ENCODE peak calls at places on chromosome 11, in ten cellular contexts. U, Z, D, H, M, P, F, N, Q and R are unnamed samples.

GRCh38 chr11:113193077-113193476 is 121.3 kb upstream of the TTC12 start:
- DNase-seq in U (no peak), Z (no peak), D (peak; percentile 8), H (no peak), M (no peak), P (no peak), F (no peak), N (no peak), Q (no peak), R (no peak)

GRCh38 chr11:104154296-104154695 is 9.7 kb downstream of the PDGFD start:
- DNase-seq in U (no peak), Z (no peak), D (no peak), H (no peak), M (no peak), P (no peak), F (no peak), N (no peak), Q (no peak), R (no peak)

GRCh38 chr11:1381793-1382425 is 7.8 kb upstream of the BRSK2 start:
- DNase-seq in U (no peak), Z (no peak), D (no peak), H (no peak), M (no peak), P (no peak), F (no peak), N (no peak), Q (no peak), R (no peak)

GRCh38 chr11:27296406-27296994 is 66.5 kb downstream of the CCDC34 start:
- DNase-seq in U (peak; percentile 70), Z (peak; percentile 66), D (peak; percentile 55), H (peak; percentile 27), M (no peak), P (peak; percentile 45), F (peak; percentile 61), N (peak; percentile 36), Q (no peak), R (no peak)

GRCh38 chr11:112793416-112793815 is 167.8 kb upstream of the NCAM1 start:
- DNase-seq in U (no peak), Z (no peak), D (no peak), H (no peak), M (no peak), P (no peak), F (no peak), N (no peak), Q (no peak), R (no peak)

GRCh38 chr11:61111786-61112517 is 9.7 kb downstream of the CD5 start:
- DNase-seq in U (no peak), Z (no peak), D (no peak), H (no peak), M (no peak), P (no peak), F (no peak), N (no peak), Q (peak; percentile 58), R (no peak)

GRCh38 chr11:44899959-44900358 is 50.7 kb downstream of the TP53I11 start:
- DNase-seq in U (peak; percentile 71), Z (peak; percentile 56), D (no peak), H (peak; percentile 48), M (peak; percentile 21), P (no peak), F (peak; percentile 79), N (peak; percentile 27), Q (no peak), R (no peak)

GRCh38 chr11:23897453-23898289 is 599.2 kb upstream of the LUZP2 start:
- DNase-seq in U (peak; percentile 94), Z (no peak), D (no peak), H (no peak), M (no peak), P (no peak), F (no peak), N (no peak), Q (no peak), R (no peak)

GRCh38 chr11:111663820-111664219 is 61.6 kb downstream of the SIK2 start:
- DNase-seq in U (no peak), Z (peak; percentile 56), D (peak; percentile 74), H (no peak), M (peak; percentile 19), P (no peak), F (peak; percentile 8), N (no peak), Q (no peak), R (no peak)

GRCh38 chr11:117828641-117829368 is 4.3 kb upstream of the FXYD2 start:
- DNase-seq in U (peak; percentile 76), Z (peak; percentile 54), D (peak; percentile 69), H (no peak), M (peak; percentile 50), P (no peak), F (peak; percentile 90), N (peak; percentile 30), Q (peak; percentile 84), R (no peak)

GRCh38 chr11:57460756-57461749 is 725 bp downstream of the RTN4RL2 start:
- DNase-seq in U (no peak), Z (no peak), D (no peak), H (no peak), M (no peak), P (no peak), F (no peak), N (no peak), Q (no peak), R (no peak)
- TF ChIP-seq CTCF in U (no peak), Z (no peak), D (no peak), H (no peak), M (no peak), P (no peak), F (no peak), N (no peak), Q (no peak), R (no peak)

GRCh38 chr11:64240467-64241174 is at the start of gene FKBP2:
- DNase-seq in U (peak; percentile 95), Z (peak; percentile 97), D (peak; percentile 98), H (peak; percentile 91), M (peak; percentile 98), P (peak; percentile 96), F (peak; percentile 98), N (peak; percentile 94), Q (peak; percentile 99), R (peak; percentile 99)
- TF ChIP-seq POLR2A in U (peak; percentile 84), Z (peak; percentile 1), D (peak; percentile 96), H (peak; percentile 89), M (peak; percentile 97), P (peak; percentile 72), F (peak; percentile 89), N (peak; percentile 66), Q (peak; percentile 87), R (peak; percentile 96)

GRCh38 chr11:66267039-66267378 is 1.4 kb upstream of the RAB1B start:
- DNase-seq in U (no peak), Z (no peak), D (no peak), H (no peak), M (no peak), P (no peak), F (no peak), N (no peak), Q (no peak), R (no peak)

GRCh38 chr11:66267379-66268209 is 845 bp upstream of the RAB1B start:
- DNase-seq in U (peak; percentile 79), Z (peak; percentile 91), D (peak; percentile 84), H (peak; percentile 69), M (peak; percentile 92), P (peak; percentile 85), F (peak; percentile 89), N (peak; percentile 73), Q (peak; percentile 96), R (peak; percentile 89)

GRCh38 chr11:66271816-66272215 is 3.4 kb downstream of the RAB1B start:
- DNase-seq in U (no peak), Z (no peak), D (no peak), H (no peak), M (no peak), P (no peak), F (no peak), N (no peak), Q (no peak), R (no peak)

GRCh38 chr11:66268210-66268952 is at the start of gene RAB1B:
- DNase-seq in U (peak; percentile 99), Z (peak; percentile 100), D (peak; percentile 100), H (peak; percentile 99), M (peak; percentile 100), P (peak; percentile 100), F (peak; percentile 100), N (peak; percentile 94), Q (peak; percentile 100), R (peak; percentile 100)

DNA sequence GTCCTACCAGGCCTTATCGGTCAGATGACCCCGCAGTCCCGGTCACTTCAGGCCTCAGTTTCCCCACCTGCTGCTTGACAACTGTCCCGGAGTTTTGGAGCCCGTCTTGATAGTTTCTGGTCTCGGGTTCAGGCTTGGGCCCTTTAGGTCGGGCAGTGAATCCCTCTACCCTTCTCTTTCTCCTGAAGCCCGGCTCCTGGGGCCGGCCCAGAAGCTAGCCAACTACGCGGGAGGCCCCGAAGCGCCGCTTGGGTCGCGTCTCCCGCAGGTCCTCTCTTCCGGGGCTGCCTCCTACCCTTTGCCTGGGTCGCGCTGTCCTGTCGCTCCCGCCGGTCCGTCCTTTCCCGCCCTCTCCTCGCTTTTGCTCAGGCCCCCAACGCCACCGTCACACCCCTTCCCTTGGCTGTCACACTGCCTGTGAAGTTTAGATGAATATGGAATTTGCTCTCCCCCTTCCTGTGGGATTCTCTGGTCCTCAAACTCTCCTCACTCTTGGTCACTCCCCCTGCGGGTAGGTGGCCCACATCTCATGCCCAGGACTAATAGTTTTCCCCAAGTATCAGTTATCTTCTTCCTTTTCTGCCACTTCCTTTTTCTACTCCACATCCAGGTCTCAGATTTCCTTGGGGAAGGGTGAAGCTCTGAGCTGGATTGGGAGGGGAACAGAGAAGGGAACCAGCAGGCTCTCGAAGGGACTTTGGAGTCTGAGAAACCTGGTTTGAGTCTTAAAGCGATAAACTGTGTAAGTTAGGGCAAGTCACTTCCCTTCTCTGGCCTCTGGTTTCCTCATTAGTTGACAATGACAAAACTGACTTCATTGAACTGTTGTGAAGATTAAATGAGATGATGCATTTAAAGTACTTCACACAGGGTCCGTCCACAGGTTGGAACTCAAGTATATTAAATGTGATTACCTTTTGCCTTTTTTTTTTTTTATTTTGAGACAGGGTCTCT is 791 bp downstream of the RAB1B start:
- DNase-seq in U (peak; percentile 48), Z (peak; percentile 34), D (peak; percentile 36), H (no peak), M (no peak), P (no peak), F (peak; percentile 59), N (peak; percentile 61), Q (no peak), R (no peak)
- TF ChIP-seq CTCF in U (peak; percentile 40), Z (peak; percentile 26), D (no peak), H (no peak), M (no peak), P (peak; percentile 20), F (peak; percentile 17), N (no peak), Q (no peak), R (no peak)

DNA sequence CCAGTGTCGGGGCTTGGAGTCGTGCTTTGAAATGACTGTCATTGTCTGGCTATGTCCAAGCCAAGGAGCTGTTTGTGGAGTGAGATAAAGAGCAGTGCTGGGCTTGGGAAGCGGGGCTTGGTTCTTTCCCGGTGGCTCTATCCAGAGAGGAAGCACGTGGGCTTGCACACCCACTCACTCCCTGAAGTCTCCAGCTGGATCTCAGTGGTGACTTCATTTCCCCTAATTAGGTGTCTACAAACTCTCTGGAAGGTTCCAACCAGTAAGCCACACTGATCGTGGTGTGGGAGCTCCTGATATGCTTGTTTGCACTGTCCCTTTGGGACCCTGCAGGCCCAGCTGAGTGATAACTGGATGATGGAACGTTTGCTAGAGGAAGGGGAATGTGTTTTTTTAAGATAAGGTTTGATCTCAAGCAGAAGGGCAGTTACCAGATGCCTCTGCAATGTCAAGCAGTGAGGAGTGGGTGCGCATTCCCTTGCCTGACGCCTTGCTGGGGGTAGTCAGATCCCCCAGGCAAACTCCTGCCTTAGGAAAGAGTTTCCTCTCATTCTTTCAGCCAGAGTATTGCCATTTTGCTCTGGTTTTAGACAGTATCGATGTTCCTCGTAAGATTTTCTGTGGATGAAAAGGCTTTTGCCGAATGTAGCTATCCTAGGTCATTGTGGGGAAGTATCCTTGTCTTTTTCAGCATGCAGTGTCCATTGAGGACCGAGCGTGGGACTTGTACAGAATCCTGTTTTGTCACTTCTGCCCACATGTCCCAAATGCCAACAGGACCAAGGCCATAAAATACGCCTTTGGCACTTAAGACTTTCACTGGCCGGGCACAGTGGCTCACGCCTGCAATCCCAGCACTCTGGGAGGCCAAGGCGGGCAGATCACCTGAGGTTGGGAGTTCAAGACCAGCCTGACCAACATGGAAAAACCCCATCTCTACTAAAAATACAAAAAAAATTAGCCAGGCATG is 90.9 kb downstream of the MICAL2 start:
- DNase-seq in U (peak; percentile 97), Z (peak; percentile 99), D (peak; percentile 39), H (no peak), M (no peak), P (no peak), F (peak; percentile 27), N (no peak), Q (no peak), R (peak; percentile 49)
- TF ChIP-seq POLR2A in U (peak; percentile 56), Z (peak; percentile 79), D (no peak), H (no peak), M (no peak), P (no peak), F (no peak), N (no peak), Q (no peak), R (no peak)